ENCODE peak calls at places on chromosomes 7 and 10, in seven cellular contexts. E is HepG2, X is SK-N-SH, H is H1, T is HCT116, S is K562, Z is GM12878. B is an unnamed sample.

GRCh38 chr7:63080406-63080805 is 918.2 kb upstream of the ZNF722 start:
- DNase-seq in S (no peak), E (no peak), T (no peak), X (no peak), H (no peak), Z (no peak), B (no peak)

GRCh38 chr10:33215154-33215553 is 119.3 kb downstream of the NRP1 start:
- DNase-seq in Z (no peak), S (no peak), E (no peak), X (no peak), H (no peak), T (no peak), B (no peak)

GRCh38 chr10:12782537-12782936 is 219.0 kb downstream of the CCDC3 start:
- DNase-seq in S (peak), T (peak), Z (no peak), E (peak), X (peak), H (peak), B (peak)

GRCh38 chr10:2958659-2959058 is 108.7 kb upstream of the PFKP start:
- DNase-seq in H (no peak), Z (no peak), S (no peak), E (no peak), T (no peak), X (no peak), B (no peak)

GRCh38 chr7:4238861-4239260 is 443.2 kb upstream of the FOXK1 start:
- DNase-seq in H (no peak), T (no peak), X (no peak), Z (no peak), S (no peak), E (no peak), B (no peak)

GRCh38 chr10:31580646-31581045 is 261.6 kb downstream of the ZEB1 start:
- DNase-seq in T (no peak), Z (no peak), E (no peak), X (no peak), H (no peak), S (no peak), B (no peak)

GRCh38 chr10:3805791-3806381 is 20.9 kb upstream of the KLF6 start:
- DNase-seq in S (peak), E (no peak), X (no peak), T (peak), H (no peak), Z (no peak), B (no peak)

GRCh38 chr7:90766814-90767564 is 170.9 kb downstream of the CDK14 start:
- DNase-seq in Z (no peak), S (no peak), X (peak), T (no peak), E (peak), H (no peak), B (peak)

GRCh38 chr10:24415455-24416169 is 206.7 kb downstream of the KIAA1217 start:
- DNase-seq in T (no peak), E (no peak), H (no peak), X (peak), Z (no peak), S (no peak), B (peak)

GRCh38 chr7:132735476-132735875 is 159.2 kb upstream of the PLXNA4 start:
- DNase-seq in X (no peak), Z (no peak), S (no peak), H (no peak), E (no peak), T (no peak), B (no peak)

GRCh38 chr7:132221356-132221755 is 354.9 kb downstream of the PLXNA4 start:
- DNase-seq in E (no peak), S (no peak), X (no peak), T (no peak), H (no peak), Z (no peak), B (no peak)

GRCh38 chr7:96346291-96346953 is 24.5 kb upstream of the SLC25A13 start:
- DNase-seq in X (no peak), E (no peak), T (no peak), H (no peak), S (no peak), Z (no peak), B (no peak)

GRCh38 chr10:23197416-23197861 is 5.3 kb downstream of the PTF1A start:
- DNase-seq in Z (no peak), S (no peak), X (no peak), H (peak), T (no peak), E (no peak), B (no peak)

GRCh38 chr10:126090911-126091728 is 194.8 kb downstream of the FANK1 start:
- DNase-seq in E (no peak), Z (no peak), X (no peak), T (no peak), S (no peak), H (no peak), B (no peak)

GRCh38 chr7:105678811-105679495 is 97.7 kb upstream of the EFCAB10 start:
- DNase-seq in Z (no peak), H (no peak), T (no peak), X (no peak), E (no peak), S (no peak), B (peak)

GRCh38 chr7:99096124-99096887 is 47.6 kb downstream of the SMURF1 start:
- DNase-seq in Z (no peak), X (no peak), T (no peak), H (no peak), S (no peak), E (peak), B (peak)

GRCh38 chr10:78779339-78779955 is 289.3 kb upstream of the ZMIZ1 start:
- DNase-seq in H (no peak), T (no peak), Z (no peak), X (no peak), S (no peak), E (no peak), B (no peak)

GRCh38 chr10:31139497-31139896 is 107.8 kb upstream of the ZNF438 start:
- DNase-seq in E (no peak), S (no peak), X (no peak), Z (no peak), H (no peak), T (no peak), B (no peak)

GRCh38 chr7:152579070-152579469 is 96.9 kb downstream of the XRCC2 start:
- DNase-seq in T (no peak), X (no peak), S (no peak), H (no peak), Z (no peak), E (no peak), B (no peak)

GRCh38 chr10:50990568-50991495 is 83.5 kb upstream of the PRKG1 start:
- DNase-seq in X (peak), H (peak), S (no peak), E (no peak), T (peak), Z (no peak), B (no peak)

GRCh38 chr7:47361746-47362215 is 220.1 kb downstream of the TNS3 start:
- DNase-seq in S (no peak), T (peak), X (no peak), H (no peak), E (no peak), Z (peak), B (peak)

GRCh38 chr7:150332852-150333635 is 8.4 kb downstream of the RARRES2 start:
- DNase-seq in T (no peak), E (no peak), X (no peak), H (no peak), S (peak), Z (no peak), B (no peak)

GRCh38 chr7:80439894-80440811 is 71.7 kb downstream of the GNAT3 start:
- DNase-seq in E (no peak), X (peak), T (no peak), H (no peak), Z (no peak), S (no peak), B (no peak)

GRCh38 chr10:43235070-43235900 is 31.6 kb downstream of the RASGEF1A start:
- DNase-seq in X (no peak), S (no peak), T (no peak), H (no peak), E (no peak), Z (no peak), B (no peak)

GRCh38 chr7:81710751-81711150 is 59.1 kb downstream of the HGF start:
- DNase-seq in E (no peak), S (no peak), Z (no peak), T (no peak), X (no peak), H (no peak), B (no peak)

GRCh38 chr10:71754562-71754961 is 18.8 kb downstream of the VSIR start:
- DNase-seq in Z (no peak), E (no peak), S (no peak), X (no peak), H (no peak), T (no peak), B (no peak)

GRCh38 chr7:116521046-116521664 is 3.7 kb upstream of the CAV1 start:
- DNase-seq in X (no peak), Z (no peak), S (no peak), H (no peak), T (no peak), E (no peak), B (no peak)

GRCh38 chr7:47518827-47519226 is 63.1 kb downstream of the TNS3 start:
- DNase-seq in T (no peak), X (no peak), H (no peak), Z (no peak), S (no peak), E (peak), B (no peak)

GRCh38 chr7:99393363-99394187 is 14.8 kb downstream of the PDAP1 start:
- DNase-seq in S (peak), T (no peak), H (peak), Z (no peak), X (peak), E (no peak), B (no peak)

GRCh38 chr10:95485445-95485844 is 75.7 kb downstream of the SORBS1 start:
- DNase-seq in Z (no peak), S (peak), T (no peak), E (peak), H (no peak), X (no peak), B (no peak)

GRCh38 chr10:68938884-68939283 is 17.1 kb upstream of the DDX21 start:
- DNase-seq in T (no peak), X (no peak), Z (no peak), E (no peak), S (no peak), H (no peak), B (no peak)

GRCh38 chr7:29193316-29194205 is 1.0 kb upstream of the CHN2 start:
- DNase-seq in S (no peak), Z (no peak), E (no peak), H (no peak), T (no peak), X (no peak), B (no peak)
- TF ChIP-seq JUND in S (no peak), Z (no peak), E (no peak), H (no peak), T (no peak), X (no peak), B (no peak)

GRCh38 chr7:43456200-43456599 is 126.7 kb upstream of the STK17A start:
- DNase-seq in S (no peak), T (no peak), H (no peak), E (peak), Z (no peak), X (no peak), B (no peak)
- TF ChIP-seq JUND in S (no peak), T (no peak), H (no peak), E (no peak), Z (no peak), X (no peak), B (no peak)

DNA sequence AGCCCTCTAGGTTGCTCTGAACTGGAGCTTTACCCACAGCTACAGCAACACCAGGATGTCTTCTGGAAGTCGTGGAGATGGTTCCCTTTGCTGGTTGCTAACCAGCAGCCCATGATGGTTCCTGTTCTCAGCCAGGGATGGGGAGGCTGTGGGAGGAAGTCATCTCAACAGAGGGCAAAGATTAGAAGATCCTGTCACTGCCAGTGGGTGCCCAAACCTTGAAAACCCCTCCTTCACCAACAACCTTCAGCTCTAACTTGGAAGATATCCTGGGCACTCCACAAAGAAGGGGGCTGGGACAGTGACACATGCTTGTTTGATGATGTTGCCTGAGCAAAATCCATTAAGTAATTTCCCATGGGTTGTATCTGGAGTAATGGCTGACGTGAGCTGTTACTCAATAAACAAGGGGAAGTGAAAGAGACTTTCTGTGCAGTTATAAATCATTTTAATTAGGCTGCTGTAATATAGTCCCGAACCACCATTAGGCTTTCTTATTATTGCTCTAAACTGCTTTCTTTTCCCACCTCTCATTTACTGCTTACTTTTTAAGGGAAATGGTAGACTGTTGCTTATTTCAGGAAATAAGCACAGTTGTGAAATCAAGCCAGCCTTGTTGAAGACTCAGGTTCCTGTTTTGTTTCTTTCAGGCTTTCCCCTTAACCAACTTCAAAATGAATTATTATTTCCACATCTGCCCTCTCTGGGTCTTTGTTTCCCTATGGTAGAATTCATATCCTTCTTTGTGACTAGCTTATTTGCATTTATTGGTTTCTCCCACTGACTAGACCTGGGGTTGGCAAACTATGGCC is 124.8 kb downstream of the PPP1R17 start:
- DNase-seq in S (no peak), H (no peak), Z (peak), E (no peak), X (no peak), T (no peak), B (no peak)
- TF ChIP-seq JUND in S (no peak), H (no peak), Z (no peak), E (no peak), X (no peak), T (no peak), B (no peak)

DNA sequence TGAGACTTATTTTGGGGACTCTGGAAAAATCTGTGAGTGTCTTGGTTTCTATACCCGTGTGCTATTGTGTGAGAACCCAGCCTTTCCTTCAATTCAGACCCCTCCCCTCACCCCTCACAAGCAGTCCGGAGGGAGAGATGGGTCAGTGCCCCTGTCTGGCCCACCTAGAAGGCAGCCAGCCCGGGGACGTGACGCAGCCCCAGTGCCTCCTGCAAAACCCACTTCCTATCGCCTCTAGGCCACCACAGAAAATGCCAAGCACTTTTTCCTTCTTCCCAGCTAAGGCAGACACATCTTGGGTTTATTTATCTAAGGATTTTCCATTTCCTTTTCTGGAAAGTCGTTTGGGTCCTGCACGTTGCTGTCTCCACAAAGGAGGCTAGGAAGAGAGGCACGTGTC is 11.6 kb upstream of the AQP1 start:
- DNase-seq in X (no peak), S (no peak), E (no peak), T (no peak), Z (no peak), H (no peak), B (no peak)
- TF ChIP-seq JUND in X (no peak), S (no peak), E (no peak), T (no peak), Z (no peak), H (no peak), B (no peak)

GRCh38 chr10:62749104-62749683 is 55.3 kb upstream of the ADO start:
- DNase-seq in E (no peak), T (no peak), H (no peak), Z (no peak), S (no peak), X (no peak), B (no peak)
- TF ChIP-seq JUND in E (no peak), T (no peak), H (no peak), Z (no peak), S (no peak), X (no peak), B (no peak)

GRCh38 chr7:186516-187113 is 5.8 kb upstream of the FAM20C start:
- DNase-seq in S (no peak), X (no peak), Z (no peak), T (no peak), E (no peak), H (no peak), B (no peak)
- TF ChIP-seq JUND in S (no peak), X (no peak), Z (no peak), T (no peak), E (no peak), H (no peak), B (no peak)

GRCh38 chr7:100484636-100485114 is 948 bp downstream of the NYAP1 start:
- DNase-seq in E (no peak), Z (no peak), S (no peak), X (no peak), T (no peak), H (no peak), B (no peak)

GRCh38 chr7:100485514-100485913 is 1.8 kb downstream of the NYAP1 start:
- DNase-seq in X (peak), Z (no peak), H (peak), S (peak), T (no peak), E (no peak), B (no peak)

GRCh38 chr7:100482728-100483100 is 1.0 kb upstream of the NYAP1 start:
- DNase-seq in E (no peak), T (no peak), H (no peak), Z (no peak), X (no peak), S (peak), B (no peak)

GRCh38 chr7:100483101-100483727 is 513 bp upstream of the NYAP1 start:
- DNase-seq in Z (no peak), X (peak), E (peak), H (peak), T (no peak), S (peak), B (peak)

DNA sequence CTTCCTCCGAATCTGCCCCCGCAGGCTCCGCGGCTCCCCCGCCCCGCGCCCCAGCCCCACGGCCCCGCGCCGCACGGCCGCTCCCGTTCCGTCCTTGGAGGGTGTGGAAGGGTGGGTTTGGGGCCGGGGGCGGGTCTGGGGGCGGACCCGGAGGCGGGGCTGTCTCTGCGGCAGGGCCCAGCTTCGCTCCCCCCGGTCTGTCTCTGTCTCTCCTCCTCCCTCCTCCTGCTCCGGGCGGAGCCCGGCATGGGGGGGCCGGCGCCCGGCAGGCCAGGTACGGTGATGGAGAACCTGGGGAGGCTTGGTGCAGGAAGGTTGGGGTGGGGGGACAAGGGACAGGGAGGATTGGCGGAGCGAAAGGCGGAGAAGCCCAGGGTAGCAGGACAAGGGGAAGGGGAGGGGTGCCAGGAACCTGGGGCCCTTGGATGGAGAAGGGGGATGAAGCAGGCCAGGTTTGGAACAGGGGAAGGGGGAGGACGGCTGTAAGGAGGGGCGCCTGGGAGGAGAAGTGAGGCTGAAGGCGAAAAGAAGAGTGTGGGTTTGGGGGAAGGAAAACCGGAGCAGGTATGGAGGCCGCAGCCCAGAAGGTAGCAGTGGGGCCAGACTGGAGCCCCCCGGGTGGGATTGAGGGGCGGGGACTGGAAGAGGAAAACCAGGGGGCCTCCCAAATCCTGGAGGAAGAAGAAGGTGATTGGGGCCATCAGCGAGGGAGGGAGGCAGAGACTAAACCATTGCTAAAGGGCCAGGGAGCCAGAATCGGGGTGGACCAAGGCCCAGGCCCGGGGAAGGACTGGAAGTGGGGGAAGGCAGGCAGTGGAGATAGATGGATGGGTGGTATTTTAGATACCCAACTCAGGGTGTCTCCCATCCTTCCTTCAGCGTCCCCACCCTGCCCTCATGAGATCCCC is at the start of gene NYAP1:
- DNase-seq in X (peak), H (peak), Z (no peak), T (no peak), S (peak), E (no peak), B (peak)
- TF ChIP-seq JUND in X (no peak), H (no peak), Z (no peak), T (no peak), S (no peak), E (no peak), B (no peak)